ENCODE peak calls at places on chromosomes 16 and 17, in five cellular contexts. B is GM12878, R is HCT116, E is SK-N-SH, W is HepG2. N is an unnamed sample.

GRCh38 chr16:79372504-79373184 is 227.9 kb downstream of the MAF start:
- DNase-seq in B (no peak), E (no peak), R (no peak), W (no peak), N (no peak)

GRCh38 chr17:8289103-8289397 is 580 bp downstream of the RANGRF start:
- DNase-seq in B (no peak), W (no peak), E (no peak), R (peak), N (no peak)

GRCh38 chr17:61313515-61314326 is 85.9 kb upstream of the TBX2 start:
- DNase-seq in E (no peak), W (no peak), B (no peak), R (no peak), N (no peak)

GRCh38 chr17:2064980-2065785 is 10.3 kb downstream of the HIC1 start:
- DNase-seq in B (no peak), E (peak), R (no peak), W (no peak), N (no peak)

GRCh38 chr17:27349540-27350021 is 55.7 kb downstream of the WSB1 start:
- DNase-seq in R (peak), B (no peak), W (no peak), E (no peak), N (no peak)

GRCh38 chr17:80996422-80997305 is 5.0 kb downstream of the CHMP6 start:
- DNase-seq in E (peak), W (no peak), R (no peak), B (no peak), N (no peak)

GRCh38 chr16:89324056-89325010 is 106.8 kb downstream of the ZNF778 start:
- DNase-seq in B (peak), W (no peak), R (no peak), E (no peak), N (no peak)

GRCh38 chr16:68732068-68732680 is 4.9 kb upstream of the CDH1 start:
- DNase-seq in W (peak), B (no peak), R (peak), E (peak), N (no peak)

GRCh38 chr17:73492802-73493139 is 151.5 kb downstream of the SDK2 start:
- DNase-seq in W (no peak), B (no peak), R (no peak), E (peak), N (no peak)

GRCh38 chr16:57265850-57266530 is 18.5 kb downstream of the PLLP start:
- DNase-seq in E (peak), R (no peak), W (no peak), B (no peak), N (no peak)

GRCh38 chr16:31134091-31134571 is 1.4 kb downstream of the PRSS8 start:
- DNase-seq in W (no peak), R (no peak), B (no peak), E (no peak), N (no peak)

GRCh38 chr16:57001026-57001669 is 11.8 kb downstream of the NLRC5 start:
- DNase-seq in E (no peak), R (no peak), W (no peak), B (no peak), N (no peak)

GRCh38 chr16:89087922-89088321 is 5.7 kb upstream of the ACSF3 start:
- DNase-seq in E (no peak), R (no peak), W (no peak), B (no peak), N (no peak)

GRCh38 chr16:11757671-11758545 is 15.3 kb upstream of the TXNDC11 start:
- DNase-seq in W (peak), E (no peak), B (no peak), R (no peak), N (no peak)

GRCh38 chr16:65201446-65202010 is 79.7 kb upstream of the CDH11 start:
- DNase-seq in B (no peak), W (no peak), E (no peak), R (no peak), N (no peak)
- TF ChIP-seq SIN3A in B (no peak), W (no peak), E (no peak), R (no peak), N (no peak)

GRCh38 chr17:59007995-59008394 is 98.7 kb downstream of the TRIM37 start:
- DNase-seq in B (no peak), R (no peak), E (no peak), W (no peak), N (no peak)
- TF ChIP-seq CTCF in B (no peak), R (no peak), E (no peak), W (no peak), N (no peak)

GRCh38 chr17:41772586-41773189 is 13.8 kb downstream of the JUP start:
- DNase-seq in E (no peak), B (no peak), R (no peak), W (peak), N (no peak)
- TF ChIP-seq SIN3A in E (no peak), B (no peak), R (no peak), W (no peak), N (no peak)

GRCh38 chr16:53692146-53692545 is 11.5 kb downstream of the RPGRIP1L start:
- DNase-seq in E (no peak), B (no peak), R (no peak), W (no peak), N (no peak)
- TF ChIP-seq CTCF in E (no peak), B (no peak), R (no peak), W (no peak), N (peak)

GRCh38 chr17:32491371-32492280 is 4.8 kb downstream of the CDK5R1 start:
- DNase-seq in B (no peak), R (no peak), W (no peak), E (peak), N (no peak)

GRCh38 chr17:32488604-32489180 is 1.9 kb downstream of the CDK5R1 start:
- DNase-seq in W (no peak), R (no peak), E (no peak), B (no peak), N (no peak)

GRCh38 chr17:32488177-32488542 is 1.4 kb downstream of the CDK5R1 start:
- DNase-seq in W (no peak), B (no peak), E (no peak), R (no peak), N (no peak)

GRCh38 chr17:32489320-32490100 is 2.7 kb downstream of the CDK5R1 start:
- DNase-seq in B (no peak), R (no peak), W (no peak), E (no peak), N (no peak)

DNA sequence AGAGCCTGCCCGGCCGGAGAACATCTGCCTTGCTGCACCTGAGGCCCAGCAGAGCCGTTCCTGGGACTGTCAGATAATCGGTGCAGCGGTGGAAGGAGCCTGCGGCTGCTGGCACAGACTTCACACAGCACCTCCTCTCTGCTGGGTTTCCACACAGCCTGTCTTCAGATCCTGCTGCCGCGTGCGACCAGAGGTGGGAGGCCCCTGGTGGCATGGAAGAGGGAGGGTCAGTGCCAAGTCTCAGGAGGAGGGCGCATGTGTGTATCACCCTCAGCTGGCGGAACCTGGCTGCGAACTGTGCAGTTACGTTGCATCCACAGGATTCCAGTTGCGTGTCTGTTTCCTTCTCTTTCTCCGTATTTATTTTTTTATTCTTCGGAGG is 3.3 kb downstream of the CDK5R1 start:
- DNase-seq in R (no peak), W (no peak), E (peak), B (no peak), N (no peak)
- TF ChIP-seq SIN3A in R (no peak), W (no peak), E (no peak), B (no peak), N (no peak)

GRCh38 chr16:49354101-49354500 is 19.5 kb upstream of the C16orf78 start:
- DNase-seq in R (no peak), W (no peak), B (no peak), E (no peak), N (no peak)

GRCh38 chr16:49354991-49355390 is 18.6 kb upstream of the C16orf78 start:
- DNase-seq in R (no peak), W (no peak), B (no peak), E (no peak), N (no peak)

GRCh38 chr16:49353650-49354049 is 20.0 kb upstream of the C16orf78 start:
- DNase-seq in W (no peak), E (no peak), B (no peak), R (no peak), N (no peak)

GRCh38 chr16:49351119-49351518 is 22.5 kb upstream of the C16orf78 start:
- DNase-seq in B (no peak), R (no peak), E (no peak), W (no peak), N (no peak)

DNA sequence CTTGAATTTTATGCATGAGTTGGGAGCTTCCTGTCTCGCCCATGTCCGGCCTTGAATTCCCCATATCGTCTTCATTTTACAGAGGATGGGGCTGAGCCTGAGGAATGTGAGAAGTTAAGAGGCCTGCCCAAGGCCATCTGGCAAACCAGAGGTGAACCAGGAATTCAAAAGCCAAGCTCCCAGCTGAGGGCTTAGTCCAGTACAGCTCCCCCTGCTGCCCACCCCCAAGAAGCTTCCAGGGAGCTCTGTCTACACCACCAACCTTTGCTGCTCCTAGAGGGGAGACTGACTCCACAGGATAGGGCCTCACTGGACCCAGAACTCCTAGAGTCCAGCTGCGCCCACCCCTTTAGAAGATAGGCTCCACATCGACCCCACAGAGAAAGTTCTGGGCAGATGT is 20.7 kb upstream of the C16orf78 start:
- DNase-seq in E (peak), R (peak), B (no peak), W (peak), N (no peak)
- TF ChIP-seq CTCF in E (peak), R (peak), B (peak), W (peak), N (peak)

DNA sequence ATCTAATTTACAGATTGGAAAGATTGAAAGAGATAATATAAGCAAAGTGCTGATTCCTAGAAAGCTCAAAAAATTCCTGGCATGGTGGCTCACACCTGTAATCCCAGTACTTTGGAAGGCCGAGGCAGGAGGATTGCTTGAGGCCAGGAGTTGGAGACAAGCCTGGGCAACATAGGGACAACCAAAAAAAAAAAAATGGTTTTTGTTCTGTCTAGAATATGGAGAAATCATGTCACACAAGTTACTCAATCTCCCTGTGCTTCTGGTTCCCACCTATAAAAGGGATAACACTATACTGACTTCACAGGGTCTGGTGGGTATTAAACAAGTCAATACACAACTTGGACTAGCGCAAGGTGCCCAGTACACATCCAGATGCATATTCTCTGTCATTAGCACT is 18.4 kb downstream of the ARHGAP17 start:
- DNase-seq in B (no peak), R (no peak), W (no peak), E (no peak), N (no peak)
- TF ChIP-seq SIN3A in B (no peak), R (no peak), W (no peak), E (no peak), N (no peak)

GRCh38 chr16:71542377-71542776 is 16.2 kb downstream of the CHST4 start:
- DNase-seq in R (peak), E (peak), B (no peak), W (peak), N (peak)
- TF ChIP-seq CTCF in R (peak), E (peak), B (peak), W (peak), N (peak)

GRCh38 chr17:45900723-45901415 is 6.5 kb downstream of the MAPT start:
- DNase-seq in W (no peak), E (no peak), B (no peak), R (no peak), N (no peak)
- TF ChIP-seq SIN3A in W (no peak), E (no peak), B (no peak), R (no peak), N (no peak)

N was measured in Panc1.